ENCODE peak calls at places on chromosome 6, in six cellular contexts. One of them, this sample, is unnamed.

GRCh38 chr6:125067552-125067951 is 86.0 kb upstream of the TPD52L1 start:
- DNase-seq in IMR-90: no peak
- DNase-seq in thoracic aorta: no peak
- DNase-seq in neural progenitor cell: no peak
- DNase-seq in effector memory CD4-positive, alpha-beta T cell: no peak
- DNase-seq in CD4-positive, alpha-beta T cell: no peak
- DNase-seq in this sample: no peak

GRCh38 chr6:154450498-154450897 is 60.0 kb downstream of the CNKSR3 start:
- DNase-seq in IMR-90: no peak
- DNase-seq in thoracic aorta: no peak
- DNase-seq in neural progenitor cell: no peak
- DNase-seq in effector memory CD4-positive, alpha-beta T cell: no peak
- DNase-seq in CD4-positive, alpha-beta T cell: no peak
- DNase-seq in this sample: no peak

GRCh38 chr6:102356170-102356569 is 962.7 kb downstream of the GRIK2 start:
- DNase-seq in IMR-90: no peak
- DNase-seq in thoracic aorta: no peak
- DNase-seq in neural progenitor cell: no peak
- DNase-seq in effector memory CD4-positive, alpha-beta T cell: no peak
- DNase-seq in CD4-positive, alpha-beta T cell: no peak
- DNase-seq in this sample: no peak

GRCh38 chr6:165760803-165761185 is 97.8 kb upstream of the PDE10A start:
- DNase-seq in IMR-90: no peak
- DNase-seq in thoracic aorta: no peak
- DNase-seq in neural progenitor cell: no peak
- DNase-seq in effector memory CD4-positive, alpha-beta T cell: no peak
- DNase-seq in CD4-positive, alpha-beta T cell: no peak
- DNase-seq in this sample: no peak

GRCh38 chr6:24283043-24283985 is 74.5 kb downstream of the DCDC2 start:
- DNase-seq in IMR-90: peak
- DNase-seq in thoracic aorta: no peak
- DNase-seq in neural progenitor cell: peak
- DNase-seq in effector memory CD4-positive, alpha-beta T cell: no peak
- DNase-seq in CD4-positive, alpha-beta T cell: peak
- DNase-seq in this sample: peak

GRCh38 chr6:23081701-23082100 is 512.3 kb downstream of the HDGFL1 start:
- DNase-seq in IMR-90: no peak
- DNase-seq in thoracic aorta: no peak
- DNase-seq in neural progenitor cell: peak
- DNase-seq in effector memory CD4-positive, alpha-beta T cell: no peak
- DNase-seq in CD4-positive, alpha-beta T cell: no peak
- DNase-seq in this sample: no peak

GRCh38 chr6:167497387-167498056 is 172.6 kb downstream of the TTLL2 start:
- DNase-seq in IMR-90: no peak
- DNase-seq in thoracic aorta: no peak
- DNase-seq in neural progenitor cell: no peak
- DNase-seq in effector memory CD4-positive, alpha-beta T cell: no peak
- DNase-seq in CD4-positive, alpha-beta T cell: no peak
- DNase-seq in this sample: no peak

GRCh38 chr6:122620902-122621301 is 10.7 kb downstream of the PKIB start:
- DNase-seq in IMR-90: peak
- DNase-seq in thoracic aorta: no peak
- DNase-seq in neural progenitor cell: no peak
- DNase-seq in effector memory CD4-positive, alpha-beta T cell: no peak
- DNase-seq in CD4-positive, alpha-beta T cell: no peak
- DNase-seq in this sample: no peak

GRCh38 chr6:166989427-166990034 is 9.7 kb upstream of the CEP43 start:
- DNase-seq in IMR-90: peak
- DNase-seq in thoracic aorta: no peak
- DNase-seq in neural progenitor cell: peak
- DNase-seq in effector memory CD4-positive, alpha-beta T cell: peak
- DNase-seq in CD4-positive, alpha-beta T cell: no peak
- DNase-seq in this sample: peak

GRCh38 chr6:79841577-79842381 is 105.6 kb downstream of the ELOVL4 start:
- DNase-seq in IMR-90: no peak
- DNase-seq in thoracic aorta: no peak
- DNase-seq in neural progenitor cell: no peak
- DNase-seq in effector memory CD4-positive, alpha-beta T cell: no peak
- DNase-seq in CD4-positive, alpha-beta T cell: no peak
- DNase-seq in this sample: no peak

GRCh38 chr6:135540207-135540877 is 42.8 kb upstream of the AHI1 start:
- DNase-seq in IMR-90: peak
- DNase-seq in thoracic aorta: no peak
- DNase-seq in neural progenitor cell: no peak
- DNase-seq in effector memory CD4-positive, alpha-beta T cell: no peak
- DNase-seq in CD4-positive, alpha-beta T cell: no peak
- DNase-seq in this sample: no peak

GRCh38 chr6:137473651-137474050 is 20.5 kb downstream of the OLIG3 start:
- DNase-seq in IMR-90: no peak
- DNase-seq in thoracic aorta: no peak
- DNase-seq in neural progenitor cell: peak
- DNase-seq in effector memory CD4-positive, alpha-beta T cell: no peak
- DNase-seq in CD4-positive, alpha-beta T cell: no peak
- DNase-seq in this sample: no peak

GRCh38 chr6:81696505-81696904 is 56.0 kb downstream of the TENT5A start:
- DNase-seq in IMR-90: peak
- DNase-seq in thoracic aorta: no peak
- DNase-seq in neural progenitor cell: no peak
- DNase-seq in effector memory CD4-positive, alpha-beta T cell: no peak
- DNase-seq in CD4-positive, alpha-beta T cell: no peak
- DNase-seq in this sample: no peak

GRCh38 chr6:141252828-141253608 is 879.7 kb upstream of the GJE1 start:
- DNase-seq in IMR-90: no peak
- DNase-seq in thoracic aorta: no peak
- DNase-seq in neural progenitor cell: no peak
- DNase-seq in effector memory CD4-positive, alpha-beta T cell: no peak
- DNase-seq in CD4-positive, alpha-beta T cell: no peak
- DNase-seq in this sample: no peak

GRCh38 chr6:5997420-5998093 is 9.2 kb downstream of the NRN1 start:
- DNase-seq in IMR-90: no peak
- DNase-seq in thoracic aorta: no peak
- DNase-seq in neural progenitor cell: peak
- DNase-seq in effector memory CD4-positive, alpha-beta T cell: no peak
- DNase-seq in CD4-positive, alpha-beta T cell: no peak
- DNase-seq in this sample: no peak

GRCh38 chr6:105359419-105360366 is 43.2 kb downstream of the PREP start:
- DNase-seq in IMR-90: peak
- DNase-seq in thoracic aorta: no peak
- DNase-seq in neural progenitor cell: no peak
- DNase-seq in effector memory CD4-positive, alpha-beta T cell: no peak
- DNase-seq in CD4-positive, alpha-beta T cell: no peak
- DNase-seq in this sample: no peak

GRCh38 chr6:141498980-141499379 is 633.7 kb upstream of the GJE1 start:
- DNase-seq in IMR-90: peak
- DNase-seq in thoracic aorta: no peak
- DNase-seq in neural progenitor cell: no peak
- DNase-seq in effector memory CD4-positive, alpha-beta T cell: no peak
- DNase-seq in CD4-positive, alpha-beta T cell: no peak
- DNase-seq in this sample: no peak

GRCh38 chr6:127516676-127517273 is 2.4 kb downstream of the MTCL3 start:
- DNase-seq in IMR-90: peak
- DNase-seq in thoracic aorta: no peak
- DNase-seq in neural progenitor cell: peak
- DNase-seq in effector memory CD4-positive, alpha-beta T cell: no peak
- DNase-seq in CD4-positive, alpha-beta T cell: no peak
- DNase-seq in this sample: no peak

GRCh38 chr6:90000864-90001731 is 106.8 kb downstream of the GJA10 start:
- DNase-seq in IMR-90: peak
- DNase-seq in thoracic aorta: no peak
- DNase-seq in neural progenitor cell: no peak
- DNase-seq in effector memory CD4-positive, alpha-beta T cell: no peak
- DNase-seq in CD4-positive, alpha-beta T cell: no peak
- DNase-seq in this sample: no peak

GRCh38 chr6:4644962-4645361 is 131.2 kb upstream of the CDYL start:
- DNase-seq in IMR-90: peak
- DNase-seq in thoracic aorta: no peak
- DNase-seq in neural progenitor cell: no peak
- DNase-seq in effector memory CD4-positive, alpha-beta T cell: no peak
- DNase-seq in CD4-positive, alpha-beta T cell: no peak
- DNase-seq in this sample: no peak

GRCh38 chr6:41697902-41698349 is 37.5 kb downstream of the TFEB start:
- DNase-seq in IMR-90: peak
- DNase-seq in thoracic aorta: no peak
- DNase-seq in neural progenitor cell: no peak
- DNase-seq in effector memory CD4-positive, alpha-beta T cell: no peak
- DNase-seq in CD4-positive, alpha-beta T cell: no peak
- DNase-seq in this sample: no peak

GRCh38 chr6:62042444-62042843 is 243.6 kb downstream of the KHDRBS2 start:
- DNase-seq in IMR-90: no peak
- DNase-seq in thoracic aorta: no peak
- DNase-seq in neural progenitor cell: no peak
- DNase-seq in effector memory CD4-positive, alpha-beta T cell: no peak
- DNase-seq in CD4-positive, alpha-beta T cell: no peak
- DNase-seq in this sample: no peak

GRCh38 chr6:69976591-69977090 is 110.3 kb downstream of the COL19A1 start:
- DNase-seq in IMR-90: no peak
- DNase-seq in thoracic aorta: no peak
- DNase-seq in neural progenitor cell: no peak
- DNase-seq in effector memory CD4-positive, alpha-beta T cell: no peak
- DNase-seq in CD4-positive, alpha-beta T cell: no peak
- DNase-seq in this sample: no peak

GRCh38 chr6:45609141-45609638 is 231.5 kb upstream of the SUPT3H start:
- DNase-seq in IMR-90: peak
- DNase-seq in thoracic aorta: no peak
- DNase-seq in neural progenitor cell: no peak
- DNase-seq in effector memory CD4-positive, alpha-beta T cell: no peak
- DNase-seq in CD4-positive, alpha-beta T cell: no peak
- DNase-seq in this sample: no peak

GRCh38 chr6:45611502-45611901 is 233.8 kb upstream of the SUPT3H start:
- DNase-seq in IMR-90: no peak
- DNase-seq in thoracic aorta: no peak
- DNase-seq in neural progenitor cell: no peak
- DNase-seq in effector memory CD4-positive, alpha-beta T cell: no peak
- DNase-seq in CD4-positive, alpha-beta T cell: no peak
- DNase-seq in this sample: no peak

GRCh38 chr6:45608252-45608911 is 230.6 kb upstream of the SUPT3H start:
- DNase-seq in IMR-90: peak
- DNase-seq in thoracic aorta: no peak
- DNase-seq in neural progenitor cell: no peak
- DNase-seq in effector memory CD4-positive, alpha-beta T cell: no peak
- DNase-seq in CD4-positive, alpha-beta T cell: no peak
- DNase-seq in this sample: no peak

GRCh38 chr6:45610832-45611231 is 233.1 kb upstream of the SUPT3H start:
- DNase-seq in IMR-90: no peak
- DNase-seq in thoracic aorta: no peak
- DNase-seq in neural progenitor cell: no peak
- DNase-seq in effector memory CD4-positive, alpha-beta T cell: no peak
- DNase-seq in CD4-positive, alpha-beta T cell: no peak
- DNase-seq in this sample: no peak

GRCh38 chr6:45610374-45610773 is 232.6 kb upstream of the SUPT3H start:
- DNase-seq in IMR-90: no peak
- DNase-seq in thoracic aorta: no peak
- DNase-seq in neural progenitor cell: no peak
- DNase-seq in effector memory CD4-positive, alpha-beta T cell: no peak
- DNase-seq in CD4-positive, alpha-beta T cell: no peak
- DNase-seq in this sample: no peak
- H3K27ac ChIP-seq in IMR-90: no peak
- H3K27ac ChIP-seq in thoracic aorta: no peak
- H3K27ac ChIP-seq in neural progenitor cell: no peak
- H3K27ac ChIP-seq in effector memory CD4-positive, alpha-beta T cell: no peak
- H3K27ac ChIP-seq in CD4-positive, alpha-beta T cell: no peak
- H3K27ac ChIP-seq in this sample: no peak

GRCh38 chr6:45739058-45739457 is 276.6 kb downstream of the CLIC5 start:
- DNase-seq in IMR-90: no peak
- DNase-seq in thoracic aorta: no peak
- DNase-seq in neural progenitor cell: no peak
- DNase-seq in effector memory CD4-positive, alpha-beta T cell: no peak
- DNase-seq in CD4-positive, alpha-beta T cell: no peak
- DNase-seq in this sample: no peak

GRCh38 chr6:45743028-45743615 is 272.5 kb downstream of the CLIC5 start:
- DNase-seq in IMR-90: no peak
- DNase-seq in thoracic aorta: no peak
- DNase-seq in neural progenitor cell: no peak
- DNase-seq in effector memory CD4-positive, alpha-beta T cell: no peak
- DNase-seq in CD4-positive, alpha-beta T cell: no peak
- DNase-seq in this sample: no peak

GRCh38 chr6:45738057-45738455 is 277.6 kb downstream of the CLIC5 start:
- DNase-seq in IMR-90: no peak
- DNase-seq in thoracic aorta: no peak
- DNase-seq in neural progenitor cell: no peak
- DNase-seq in effector memory CD4-positive, alpha-beta T cell: no peak
- DNase-seq in CD4-positive, alpha-beta T cell: no peak
- DNase-seq in this sample: no peak

GRCh38 chr6:45742591-45742990 is 273.1 kb downstream of the CLIC5 start:
- DNase-seq in IMR-90: no peak
- DNase-seq in thoracic aorta: no peak
- DNase-seq in neural progenitor cell: no peak
- DNase-seq in effector memory CD4-positive, alpha-beta T cell: no peak
- DNase-seq in CD4-positive, alpha-beta T cell: no peak
- DNase-seq in this sample: no peak

GRCh38 chr6:45741437-45742166 is 274.1 kb downstream of the CLIC5 start:
- DNase-seq in IMR-90: peak
- DNase-seq in thoracic aorta: no peak
- DNase-seq in neural progenitor cell: no peak
- DNase-seq in effector memory CD4-positive, alpha-beta T cell: no peak
- DNase-seq in CD4-positive, alpha-beta T cell: no peak
- DNase-seq in this sample: peak
- H3K27ac ChIP-seq in IMR-90: no peak
- H3K27ac ChIP-seq in thoracic aorta: no peak
- H3K27ac ChIP-seq in neural progenitor cell: no peak
- H3K27ac ChIP-seq in effector memory CD4-positive, alpha-beta T cell: no peak
- H3K27ac ChIP-seq in CD4-positive, alpha-beta T cell: no peak
- H3K27ac ChIP-seq in this sample: peak

GRCh38 chr6:10314163-10314955 is 100.5 kb downstream of the TFAP2A start:
- DNase-seq in IMR-90: no peak
- DNase-seq in thoracic aorta: no peak
- DNase-seq in neural progenitor cell: no peak
- DNase-seq in effector memory CD4-positive, alpha-beta T cell: no peak
- DNase-seq in CD4-positive, alpha-beta T cell: no peak
- DNase-seq in this sample: no peak
- H3K27ac ChIP-seq in IMR-90: no peak
- H3K27ac ChIP-seq in thoracic aorta: no peak
- H3K27ac ChIP-seq in neural progenitor cell: no peak
- H3K27ac ChIP-seq in effector memory CD4-positive, alpha-beta T cell: no peak
- H3K27ac ChIP-seq in CD4-positive, alpha-beta T cell: no peak
- H3K27ac ChIP-seq in this sample: no peak

GRCh38 chr6:116017546-116018276 is 43.0 kb downstream of the FRK start:
- DNase-seq in IMR-90: no peak
- DNase-seq in thoracic aorta: no peak
- DNase-seq in neural progenitor cell: no peak
- DNase-seq in effector memory CD4-positive, alpha-beta T cell: no peak
- DNase-seq in CD4-positive, alpha-beta T cell: no peak
- DNase-seq in this sample: no peak
- H3K27ac ChIP-seq in IMR-90: peak
- H3K27ac ChIP-seq in thoracic aorta: peak
- H3K27ac ChIP-seq in neural progenitor cell: no peak
- H3K27ac ChIP-seq in effector memory CD4-positive, alpha-beta T cell: no peak
- H3K27ac ChIP-seq in CD4-positive, alpha-beta T cell: no peak
- H3K27ac ChIP-seq in this sample: peak

DNA sequence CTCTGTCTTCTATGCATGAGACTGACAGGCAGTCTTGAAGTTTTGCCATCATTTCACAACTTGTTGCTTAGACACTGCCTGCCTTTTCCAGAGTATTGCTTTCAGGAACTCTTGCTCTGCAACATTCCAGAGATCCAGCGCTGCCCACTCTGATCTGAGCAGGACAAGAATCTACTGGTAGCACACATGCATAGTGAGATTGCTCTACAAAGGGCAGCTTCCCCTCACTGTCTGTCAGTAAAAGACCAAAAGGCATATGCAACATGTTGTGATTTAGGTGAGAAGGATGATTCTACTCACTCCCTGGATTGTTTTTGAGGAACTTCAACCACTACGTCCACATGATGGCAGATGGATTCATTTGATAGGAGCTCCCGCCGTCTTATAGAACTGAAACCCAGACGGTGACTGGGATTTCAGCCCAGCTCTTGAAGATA is 259.1 kb downstream of the ARID1B start:
- DNase-seq in IMR-90: peak
- DNase-seq in thoracic aorta: no peak
- DNase-seq in neural progenitor cell: no peak
- DNase-seq in effector memory CD4-positive, alpha-beta T cell: no peak
- DNase-seq in CD4-positive, alpha-beta T cell: no peak
- DNase-seq in this sample: no peak
- H3K27ac ChIP-seq in IMR-90: no peak
- H3K27ac ChIP-seq in thoracic aorta: peak
- H3K27ac ChIP-seq in neural progenitor cell: no peak
- H3K27ac ChIP-seq in effector memory CD4-positive, alpha-beta T cell: no peak
- H3K27ac ChIP-seq in CD4-positive, alpha-beta T cell: no peak
- H3K27ac ChIP-seq in this sample: peak